ENCODE peak calls at places on chromosomes 16 and 17, in five cellular contexts. A is body of pancreas, H is prostate gland, G is H1, R is ovary. Y is an unnamed sample.

GRCh38 chr17:77214743-77215142 is 74.0 kb downstream of the SEC14L1 start:
- DNase-seq in A (no peak), H (no peak), G (peak; percentile 63), R (no peak), Y (no peak)

GRCh38 chr17:55354941-55355340 is 66.7 kb downstream of the MMD start:
- DNase-seq in A (no peak), H (no peak), G (no peak), R (no peak), Y (no peak)

GRCh38 chr16:72085002-72085401 is 8.4 kb downstream of the TXNL4B start:
- DNase-seq in A (no peak), H (no peak), G (no peak), R (no peak), Y (no peak)

GRCh38 chr16:6081320-6081976 is 983.9 kb upstream of the EEF2KMT start:
- DNase-seq in A (peak; percentile 11), H (no peak), G (peak; percentile 86), R (no peak), Y (no peak)

GRCh38 chr17:49108318-49108717 is 24.3 kb upstream of the B4GALNT2 start:
- DNase-seq in A (peak; percentile 51), H (peak; percentile 52), G (no peak), R (no peak), Y (no peak)

GRCh38 chr17:40647549-40648325 is at the start of gene SMARCE1:
- DNase-seq in A (peak; percentile 66), H (peak; percentile 53), G (peak; percentile 82), R (peak; percentile 71), Y (peak; percentile 41)

GRCh38 chr17:8696951-8697745 is 47.5 kb downstream of the CCDC42 start:
- DNase-seq in A (peak; percentile 19), H (no peak), G (peak; percentile 62), R (peak; percentile 57), Y (no peak)

GRCh38 chr17:80124351-80124981 is 22.5 kb downstream of the EIF4A3 start:
- DNase-seq in A (peak; percentile 58), H (peak; percentile 60), G (peak; percentile 71), R (no peak), Y (no peak)

GRCh38 chr17:79907855-79908254 is 68.6 kb upstream of the CBX4 start:
- DNase-seq in A (no peak), H (no peak), G (no peak), R (no peak), Y (no peak)

GRCh38 chr17:57121308-57122042 is 36.4 kb downstream of the AKAP1 start:
- DNase-seq in A (peak; percentile 60), H (no peak), G (no peak), R (peak; percentile 60), Y (no peak)

GRCh38 chr17:28466521-28467048 is 6.9 kb upstream of the SLC13A2 start:
- DNase-seq in A (no peak), H (no peak), G (peak; percentile 24), R (no peak), Y (no peak)

GRCh38 chr16:85632709-85633437 is 19.8 kb downstream of the GSE1 start:
- DNase-seq in A (no peak), H (no peak), G (no peak), R (no peak), Y (no peak)

GRCh38 chr17:7313890-7314718 is 1.1 kb downstream of the GPS2 start:
- DNase-seq in A (no peak), H (no peak), G (no peak), R (no peak), Y (no peak)
- TF ChIP-seq POLR2A in A (no peak), H (no peak), G (peak; percentile 8), R (no peak), Y (no peak)

GRCh38 chr16:15604460-15605390 is 38.2 kb downstream of the MARF1 start:
- DNase-seq in A (no peak), H (no peak), G (no peak), R (no peak), Y (no peak)
- H3K36me3 ChIP-seq in A (peaks cover 31% of the 10 kb centered on the region), H (peaks cover 8% of the 10 kb centered on the region), G (peaks cover 30% of the 10 kb centered on the region), R (no peaks in the 10 kb centered on the region), Y (peaks cover 2% of the 10 kb centered on the region)

GRCh38 chr17:35048685-35049379 is 14.7 kb downstream of the RFFL start:
- DNase-seq in A (no peak), H (no peak), G (no peak), R (no peak), Y (no peak)

GRCh38 chr17:35046740-35047283 is 16.7 kb downstream of the RFFL start:
- DNase-seq in A (no peak), H (no peak), G (no peak), R (no peak), Y (no peak)

GRCh38 chr17:35046245-35046644 is 17.3 kb downstream of the RFFL start:
- DNase-seq in A (no peak), H (no peak), G (no peak), R (no peak), Y (no peak)

GRCh38 chr17:35041390-35041789 is 22.1 kb downstream of the RFFL start:
- DNase-seq in A (no peak), H (no peak), G (no peak), R (no peak), Y (no peak)

GRCh38 chr17:35044181-35044580 is 19.3 kb downstream of the RFFL start:
- DNase-seq in A (no peak), H (no peak), G (no peak), R (no peak), Y (no peak)
- H3K4me1 ChIP-seq in A (peaks cover 45% of the 10 kb centered on the region), H (no peaks in the 10 kb centered on the region), G (no peaks in the 10 kb centered on the region), R (no peaks in the 10 kb centered on the region), Y (no peaks in the 10 kb centered on the region)

GRCh38 chr17:30906101-30906911 is at the start of gene TEFM:
- DNase-seq in A (peak; percentile 86), H (peak; percentile 82), G (peak; percentile 96), R (peak; percentile 83), Y (peak; percentile 65)
- TF ChIP-seq POLR2A in A (peak; percentile 77), H (peak; percentile 34), G (no peak), R (peak; percentile 43), Y (no peak)

GRCh38 chr17:7509937-7510336 is 25.8 kb downstream of the POLR2A start:
- DNase-seq in A (no peak), H (no peak), G (no peak), R (no peak), Y (peak; percentile 19)

GRCh38 chr17:7511108-7511507 is 26.9 kb downstream of the POLR2A start:
- DNase-seq in A (no peak), H (no peak), G (no peak), R (no peak), Y (no peak)

GRCh38 chr17:7512105-7512504 is 27.9 kb downstream of the POLR2A start:
- DNase-seq in A (no peak), H (no peak), G (no peak), R (no peak), Y (no peak)

GRCh38 chr17:7508150-7508549 is 24.0 kb downstream of the POLR2A start:
- DNase-seq in A (no peak), H (no peak), G (no peak), R (no peak), Y (no peak)

GRCh38 chr17:7508846-7509245 is 24.7 kb downstream of the POLR2A start:
- DNase-seq in A (no peak), H (no peak), G (no peak), R (no peak), Y (no peak)
- H3K36me3 ChIP-seq in A (peaks cover 63% of the 10 kb centered on the region), H (peaks cover 30% of the 10 kb centered on the region), G (peaks cover 64% of the 10 kb centered on the region), R (no peaks in the 10 kb centered on the region), Y (peaks cover 90% of the 10 kb centered on the region)

GRCh38 chr16:81523387-81524115 is 78.9 kb downstream of the CMIP start:
- DNase-seq in A (peak; percentile 58), H (peak; percentile 56), G (no peak), R (peak; percentile 64), Y (no peak)
- H3K4me1 ChIP-seq in A (peaks cover 9% of the 10 kb centered on the region), H (no peaks in the 10 kb centered on the region), G (peaks cover 3% of the 10 kb centered on the region), R (peaks cover 4% of the 10 kb centered on the region), Y (peaks cover 5% of the 10 kb centered on the region)

GRCh38 chr17:78253946-78254672 is 22.7 kb downstream of the TMEM235 start:
- DNase-seq in A (peak; percentile 85), H (peak; percentile 77), G (peak; percentile 94), R (peak; percentile 82), Y (peak; percentile 67)
- TF ChIP-seq POLR2A in A (peak; percentile 62), H (peak; percentile 32), G (no peak), R (no peak), Y (peak; percentile 50)

Y was measured in gastrocnemius medialis.